ENCODE peak calls at places on chromosomes 4 and X, in ten cellular contexts. T, D, H, N, X, U, Q, I, L and Y are unnamed samples.

GRCh38 chrX:55619547-55619946 is 3.7 kb upstream of the FOXR2 start:
- DNase-seq in L (no peak), Q (no peak), I (no peak), U (no peak), H (no peak), N (no peak), D (no peak), T (no peak), X (no peak), Y (no peak)

GRCh38 chr4:78325244-78326187 is 226.1 kb upstream of the ANXA3 start:
- DNase-seq in U (no peak), D (no peak), I (no peak), T (no peak), N (no peak), X (no peak), L (no peak), Q (no peak), H (no peak), Y (no peak)

GRCh38 chr4:87126056-87126455 is 94.4 kb downstream of the KLHL8 start:
- DNase-seq in T (no peak), D (no peak), H (no peak), Q (no peak), X (no peak), N (no peak), I (no peak), U (no peak), L (no peak), Y (no peak)

GRCh38 chrX:81957900-81958545 is 756.1 kb downstream of the SH3BGRL start:
- DNase-seq in U (no peak), L (no peak), Q (no peak), X (no peak), T (no peak), I (no peak), H (no peak), D (no peak), N (no peak), Y (no peak)

GRCh38 chr4:25440478-25441030 is 63.5 kb downstream of the ANAPC4 start:
- DNase-seq in U (no peak), I (peak; percentile 64), H (no peak), L (no peak), D (no peak), X (no peak), N (no peak), Q (no peak), T (peak; percentile 56), Y (no peak)

GRCh38 chr4:73019462-73020047 is 50.0 kb downstream of the COX18 start:
- DNase-seq in H (no peak), Q (peak; percentile 55), L (peak; percentile 61), T (peak; percentile 11), X (no peak), N (peak; percentile 24), D (no peak), I (no peak), U (no peak), Y (no peak)

GRCh38 chrX:96372313-96373046 is 312.2 kb upstream of the DIAPH2 start:
- DNase-seq in U (no peak), L (peak; percentile 21), N (peak; percentile 18), X (no peak), D (no peak), T (no peak), I (no peak), Q (peak; percentile 57), H (no peak), Y (no peak)

GRCh38 chrX:4225086-4225485 is 511.6 kb upstream of the PRKX start:
- DNase-seq in I (no peak), T (no peak), H (no peak), Q (no peak), X (no peak), L (no peak), D (no peak), N (no peak), U (no peak), Y (no peak)

GRCh38 chr4:105088110-105088879 is 58.4 kb upstream of the TET2 start:
- DNase-seq in U (peak; percentile 26), Q (peak; percentile 94), D (no peak), T (peak; percentile 23), I (no peak), L (no peak), H (no peak), X (no peak), N (no peak), Y (no peak)

GRCh38 chr4:181860157-181860556 is 383.0 kb upstream of the TENM3 start:
- DNase-seq in N (no peak), L (no peak), U (no peak), T (peak; percentile 5), H (no peak), Q (peak; percentile 29), D (no peak), I (no peak), X (no peak), Y (no peak)

GRCh38 chrX:13077168-13077567 is 32.7 kb upstream of the FAM9C start:
- DNase-seq in T (no peak), X (no peak), H (no peak), D (no peak), N (no peak), Q (no peak), L (peak; percentile 32), I (no peak), U (no peak), Y (no peak)

GRCh38 chr4:132114885-132115284 is 1034.2 kb upstream of the PCDH10 start:
- DNase-seq in X (no peak), N (no peak), L (no peak), U (no peak), H (no peak), Q (peak; percentile 16), T (no peak), D (no peak), I (no peak), Y (no peak)

GRCh38 chrX:104013158-104013557 is 350 bp downstream of the H2BW1 start:
- DNase-seq in D (no peak), U (no peak), T (no peak), Q (no peak), H (no peak), N (no peak), I (no peak), L (no peak), X (no peak), Y (no peak)
- TF ChIP-seq CTCF in D (no peak), U (no peak), T (no peak), Q (no peak), H (no peak), N (no peak), I (no peak), L (no peak), X (no peak), Y (no peak)

GRCh38 chr4:150149381-150149780 is 71.1 kb downstream of the DCLK2 start:
- DNase-seq in Q (peak; percentile 54), H (no peak), L (no peak), I (no peak), T (no peak), D (no peak), U (no peak), X (no peak), N (no peak), Y (no peak)

GRCh38 chr4:150142831-150143230 is 64.6 kb downstream of the DCLK2 start:
- DNase-seq in T (no peak), I (no peak), X (no peak), H (no peak), U (no peak), Q (no peak), D (no peak), L (no peak), N (no peak), Y (no peak)

GRCh38 chr4:150140774-150141400 is 62.6 kb downstream of the DCLK2 start:
- DNase-seq in L (no peak), Q (peak; percentile 80), N (no peak), H (no peak), D (no peak), I (no peak), U (no peak), T (no peak), X (no peak), Y (no peak)

GRCh38 chr4:150145950-150146340 is 67.7 kb downstream of the DCLK2 start:
- DNase-seq in L (no peak), I (no peak), X (no peak), N (no peak), U (no peak), H (no peak), T (no peak), Q (peak; percentile 19), D (no peak), Y (no peak)

GRCh38 chr4:150145090-150145949 is 67.1 kb downstream of the DCLK2 start:
- DNase-seq in H (no peak), U (no peak), T (no peak), I (no peak), Q (peak; percentile 25), X (no peak), N (no peak), D (no peak), L (no peak), Y (no peak)
- TF ChIP-seq CTCF in H (no peak), U (no peak), T (no peak), I (no peak), Q (peak; percentile 29), X (peak; percentile 18), N (peak; percentile 35), D (no peak), L (no peak), Y (peak; percentile 59)

DNA sequence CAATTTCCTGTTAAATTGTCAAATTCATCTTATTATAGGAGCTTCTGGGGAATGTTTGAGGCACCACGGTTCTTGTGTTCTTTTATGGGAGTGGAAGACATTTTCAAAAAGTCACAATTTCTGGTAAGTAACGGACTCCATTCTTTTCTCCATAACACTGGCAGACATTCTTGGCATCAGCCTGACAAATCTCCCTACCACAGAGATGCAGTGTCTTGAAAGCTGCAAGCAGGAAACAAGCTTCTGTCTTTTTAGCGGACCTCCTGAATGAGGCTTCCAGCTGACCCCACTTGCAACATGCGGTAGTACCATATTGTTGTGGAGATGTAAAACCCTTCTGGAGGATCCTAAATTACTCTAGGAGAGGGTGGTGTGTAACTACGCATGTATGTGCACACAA is 129.9 kb downstream of the MGST2 start:
- DNase-seq in I (no peak), Q (no peak), H (no peak), U (no peak), D (no peak), T (no peak), X (no peak), L (no peak), N (no peak), Y (no peak)
- TF ChIP-seq CTCF in I (no peak), Q (no peak), H (no peak), U (no peak), D (no peak), T (no peak), X (no peak), L (no peak), N (no peak), Y (no peak)

GRCh38 chr4:168163106-168163505 is 70.8 kb downstream of the ANXA10 start:
- DNase-seq in X (no peak), Q (no peak), U (no peak), H (no peak), L (no peak), N (no peak), T (no peak), I (no peak), D (no peak), Y (no peak)

GRCh38 chr4:168162604-168163003 is 70.3 kb downstream of the ANXA10 start:
- DNase-seq in N (no peak), H (no peak), D (no peak), X (no peak), Q (peak; percentile 48), T (no peak), U (no peak), I (no peak), L (no peak), Y (no peak)

GRCh38 chr4:168167714-168168284 is 75.5 kb downstream of the ANXA10 start:
- DNase-seq in L (no peak), T (no peak), N (no peak), U (no peak), Q (peak; percentile 52), X (no peak), I (no peak), D (no peak), H (no peak), Y (no peak)

GRCh38 chr4:168164915-168165548 is 72.7 kb downstream of the ANXA10 start:
- DNase-seq in Q (no peak), X (no peak), L (no peak), T (no peak), N (no peak), I (no peak), H (no peak), D (no peak), U (no peak), Y (no peak)
- TF ChIP-seq CTCF in Q (no peak), X (no peak), L (no peak), T (no peak), N (no peak), I (no peak), H (no peak), D (no peak), U (no peak), Y (no peak)